ENCODE peak calls at places on chromosomes 11 and 22, in ten cellular contexts. One of them, this sample, is unnamed.
A peak's percentile ranks its signal among the peaks of the same experiment; 100 is the strongest.

GRCh38 chr22:25134028-25134427 is 65.6 kb upstream of the CRYBB3 start:
- DNase-seq in endothelial cell of umbilical vein: peak; percentile 95
- DNase-seq in A549: no peak
- DNase-seq in body of pancreas: peak; percentile 68
- DNase-seq in heart left ventricle: no peak
- DNase-seq in IMR-90: no peak
- DNase-seq in Peyer's patch: no peak
- DNase-seq in ovary: no peak
- DNase-seq in spleen: no peak
- DNase-seq in adrenal gland: peak; percentile 58
- DNase-seq in this sample: no peak

GRCh38 chr11:71354394-71355105 is 93.6 kb downstream of the DHCR7 start:
- DNase-seq in endothelial cell of umbilical vein: no peak
- DNase-seq in A549: no peak
- DNase-seq in body of pancreas: no peak
- DNase-seq in heart left ventricle: no peak
- DNase-seq in IMR-90: no peak
- DNase-seq in Peyer's patch: no peak
- DNase-seq in ovary: no peak
- DNase-seq in spleen: no peak
- DNase-seq in adrenal gland: no peak
- DNase-seq in this sample: no peak

GRCh38 chr11:74909363-74909762 is 39.5 kb downstream of the XRRA1 start:
- DNase-seq in endothelial cell of umbilical vein: no peak
- DNase-seq in A549: no peak
- DNase-seq in body of pancreas: no peak
- DNase-seq in heart left ventricle: no peak
- DNase-seq in IMR-90: no peak
- DNase-seq in Peyer's patch: no peak
- DNase-seq in ovary: no peak
- DNase-seq in spleen: no peak
- DNase-seq in adrenal gland: no peak
- DNase-seq in this sample: no peak

GRCh38 chr11:6219359-6219758 is 14.0 kb downstream of the C11orf42 start:
- DNase-seq in endothelial cell of umbilical vein: peak; percentile 65
- DNase-seq in A549: no peak
- DNase-seq in body of pancreas: no peak
- DNase-seq in heart left ventricle: no peak
- DNase-seq in IMR-90: peak; percentile 90
- DNase-seq in Peyer's patch: no peak
- DNase-seq in ovary: no peak
- DNase-seq in spleen: no peak
- DNase-seq in adrenal gland: peak; percentile 65
- DNase-seq in this sample: no peak

GRCh38 chr11:110468095-110468494 is 38.3 kb downstream of the FDX1 start:
- DNase-seq in endothelial cell of umbilical vein: no peak
- DNase-seq in A549: no peak
- DNase-seq in body of pancreas: no peak
- DNase-seq in heart left ventricle: no peak
- DNase-seq in IMR-90: no peak
- DNase-seq in Peyer's patch: no peak
- DNase-seq in ovary: no peak
- DNase-seq in spleen: no peak
- DNase-seq in adrenal gland: no peak
- DNase-seq in this sample: no peak

GRCh38 chr22:42214625-42215415 is 55.6 kb downstream of the TCF20 start:
- DNase-seq in endothelial cell of umbilical vein: no peak
- DNase-seq in A549: no peak
- DNase-seq in body of pancreas: no peak
- DNase-seq in heart left ventricle: peak; percentile 65
- DNase-seq in IMR-90: no peak
- DNase-seq in Peyer's patch: no peak
- DNase-seq in ovary: no peak
- DNase-seq in spleen: no peak
- DNase-seq in adrenal gland: peak; percentile 84
- DNase-seq in this sample: no peak

GRCh38 chr11:81036168-81036870 is 1595.5 kb upstream of the TENM4 start:
- DNase-seq in endothelial cell of umbilical vein: no peak
- DNase-seq in A549: no peak
- DNase-seq in body of pancreas: no peak
- DNase-seq in heart left ventricle: no peak
- DNase-seq in IMR-90: no peak
- DNase-seq in Peyer's patch: no peak
- DNase-seq in ovary: no peak
- DNase-seq in spleen: no peak
- DNase-seq in adrenal gland: no peak
- DNase-seq in this sample: no peak

GRCh38 chr11:133509924-133510697 is 22.2 kb downstream of the OPCML start:
- DNase-seq in endothelial cell of umbilical vein: no peak
- DNase-seq in A549: no peak
- DNase-seq in body of pancreas: no peak
- DNase-seq in heart left ventricle: no peak
- DNase-seq in IMR-90: no peak
- DNase-seq in Peyer's patch: no peak
- DNase-seq in ovary: no peak
- DNase-seq in spleen: no peak
- DNase-seq in adrenal gland: no peak
- DNase-seq in this sample: no peak

GRCh38 chr11:69669486-69669885 is 5.7 kb downstream of the LTO1 start:
- DNase-seq in endothelial cell of umbilical vein: no peak
- DNase-seq in A549: no peak
- DNase-seq in body of pancreas: no peak
- DNase-seq in heart left ventricle: no peak
- DNase-seq in IMR-90: no peak
- DNase-seq in Peyer's patch: no peak
- DNase-seq in ovary: no peak
- DNase-seq in spleen: peak; percentile 62
- DNase-seq in adrenal gland: no peak
- DNase-seq in this sample: no peak

GRCh38 chr22:26549902-26550497 is 37.7 kb upstream of the TFIP11 start:
- DNase-seq in endothelial cell of umbilical vein: no peak
- DNase-seq in A549: no peak
- DNase-seq in body of pancreas: no peak
- DNase-seq in heart left ventricle: no peak
- DNase-seq in IMR-90: no peak
- DNase-seq in Peyer's patch: no peak
- DNase-seq in ovary: no peak
- DNase-seq in spleen: no peak
- DNase-seq in adrenal gland: no peak
- DNase-seq in this sample: no peak

GRCh38 chr11:6681949-6682348 is 1.2 kb downstream of the MRPL17 start:
- DNase-seq in endothelial cell of umbilical vein: no peak
- DNase-seq in A549: no peak
- DNase-seq in body of pancreas: no peak
- DNase-seq in heart left ventricle: no peak
- DNase-seq in IMR-90: peak; percentile 28
- DNase-seq in Peyer's patch: no peak
- DNase-seq in ovary: no peak
- DNase-seq in spleen: no peak
- DNase-seq in adrenal gland: no peak
- DNase-seq in this sample: no peak

GRCh38 chr22:25797891-25798290 is 55.9 kb downstream of the MYO18B start:
- DNase-seq in endothelial cell of umbilical vein: no peak
- DNase-seq in A549: no peak
- DNase-seq in body of pancreas: no peak
- DNase-seq in heart left ventricle: no peak
- DNase-seq in IMR-90: no peak
- DNase-seq in Peyer's patch: no peak
- DNase-seq in ovary: no peak
- DNase-seq in spleen: no peak
- DNase-seq in adrenal gland: no peak
- DNase-seq in this sample: no peak

GRCh38 chr11:87255589-87255988 is 217.9 kb downstream of the TMEM135 start:
- DNase-seq in endothelial cell of umbilical vein: no peak
- DNase-seq in A549: no peak
- DNase-seq in body of pancreas: no peak
- DNase-seq in heart left ventricle: no peak
- DNase-seq in IMR-90: no peak
- DNase-seq in Peyer's patch: no peak
- DNase-seq in ovary: no peak
- DNase-seq in spleen: no peak
- DNase-seq in adrenal gland: no peak
- DNase-seq in this sample: no peak

DNA sequence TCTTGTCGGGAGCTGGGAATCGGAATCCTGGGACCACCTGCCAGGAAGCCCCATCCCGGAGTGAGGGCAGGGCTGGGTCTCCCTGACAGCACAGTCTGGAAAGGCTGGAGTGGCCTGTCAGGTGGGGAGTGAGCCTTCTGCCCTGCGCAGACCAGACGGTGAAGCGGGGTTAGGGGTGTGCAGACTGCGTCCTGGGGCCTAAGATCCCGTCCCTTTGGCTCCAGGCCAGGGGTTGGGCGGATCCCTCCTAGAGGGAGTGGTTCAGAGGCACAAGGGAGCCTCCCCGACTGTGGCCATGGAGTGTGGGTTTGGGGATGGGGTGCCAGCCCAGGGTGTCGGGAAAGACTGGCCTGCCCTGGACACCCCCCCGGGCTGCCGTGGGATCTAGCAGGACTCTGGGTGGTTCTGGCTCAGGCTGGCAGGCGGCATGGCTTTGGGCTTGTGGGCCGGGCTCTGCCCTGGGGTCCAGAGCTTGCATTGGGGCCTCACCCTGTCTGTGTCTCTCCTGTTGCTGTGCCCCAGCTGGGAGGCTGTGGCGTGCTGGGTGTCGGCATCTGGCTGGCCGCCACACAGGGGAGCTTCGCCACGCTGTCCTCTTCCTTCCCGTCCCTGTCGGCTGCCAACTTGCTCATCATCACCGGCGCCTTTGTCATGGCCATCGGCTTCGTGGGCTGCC is 19.5 kb downstream of the TSPAN4 start:
- DNase-seq in endothelial cell of umbilical vein: no peak
- DNase-seq in A549: no peak
- DNase-seq in body of pancreas: no peak
- DNase-seq in heart left ventricle: no peak
- DNase-seq in IMR-90: no peak
- DNase-seq in Peyer's patch: no peak
- DNase-seq in ovary: peak; percentile 58
- DNase-seq in spleen: no peak
- DNase-seq in adrenal gland: no peak
- DNase-seq in this sample: no peak
- TF ChIP-seq POLR2A in endothelial cell of umbilical vein: no peak
- TF ChIP-seq POLR2A in A549: no peak
- TF ChIP-seq POLR2A in body of pancreas: no peak
- TF ChIP-seq POLR2A in heart left ventricle: no peak
- TF ChIP-seq POLR2A in IMR-90: no peak
- TF ChIP-seq POLR2A in Peyer's patch: no peak
- TF ChIP-seq POLR2A in ovary: no peak
- TF ChIP-seq POLR2A in spleen: no peak
- TF ChIP-seq POLR2A in adrenal gland: no peak
- TF ChIP-seq POLR2A in this sample: peak; percentile 20

GRCh38 chr11:128551641-128552335 is 35.6 kb downstream of the ETS1 start:
- DNase-seq in endothelial cell of umbilical vein: no peak
- DNase-seq in A549: no peak
- DNase-seq in body of pancreas: no peak
- DNase-seq in heart left ventricle: no peak
- DNase-seq in IMR-90: no peak
- DNase-seq in Peyer's patch: no peak
- DNase-seq in ovary: no peak
- DNase-seq in spleen: no peak
- DNase-seq in adrenal gland: no peak
- DNase-seq in this sample: no peak
- TF ChIP-seq POLR2A in endothelial cell of umbilical vein: no peak
- TF ChIP-seq POLR2A in A549: no peak
- TF ChIP-seq POLR2A in body of pancreas: no peak
- TF ChIP-seq POLR2A in heart left ventricle: no peak
- TF ChIP-seq POLR2A in IMR-90: no peak
- TF ChIP-seq POLR2A in Peyer's patch: no peak
- TF ChIP-seq POLR2A in ovary: no peak
- TF ChIP-seq POLR2A in spleen: no peak
- TF ChIP-seq POLR2A in adrenal gland: no peak
- TF ChIP-seq POLR2A in this sample: peak; percentile 54

GRCh38 chr11:3044915-3045314 is 12.3 kb downstream of the CARS1 start:
- DNase-seq in endothelial cell of umbilical vein: no peak
- DNase-seq in A549: no peak
- DNase-seq in body of pancreas: no peak
- DNase-seq in heart left ventricle: no peak
- DNase-seq in IMR-90: no peak
- DNase-seq in Peyer's patch: no peak
- DNase-seq in ovary: no peak
- DNase-seq in spleen: no peak
- DNase-seq in adrenal gland: no peak
- DNase-seq in this sample: no peak
- TF ChIP-seq POLR2A in endothelial cell of umbilical vein: no peak
- TF ChIP-seq POLR2A in A549: no peak
- TF ChIP-seq POLR2A in body of pancreas: no peak
- TF ChIP-seq POLR2A in heart left ventricle: no peak
- TF ChIP-seq POLR2A in IMR-90: no peak
- TF ChIP-seq POLR2A in Peyer's patch: no peak
- TF ChIP-seq POLR2A in ovary: no peak
- TF ChIP-seq POLR2A in spleen: no peak
- TF ChIP-seq POLR2A in adrenal gland: no peak
- TF ChIP-seq POLR2A in this sample: no peak

GRCh38 chr11:57332694-57333440 is 2.8 kb downstream of the SSRP1 start:
- DNase-seq in endothelial cell of umbilical vein: no peak
- DNase-seq in A549: no peak
- DNase-seq in body of pancreas: no peak
- DNase-seq in heart left ventricle: peak; percentile 20
- DNase-seq in IMR-90: no peak
- DNase-seq in Peyer's patch: no peak
- DNase-seq in ovary: no peak
- DNase-seq in spleen: no peak
- DNase-seq in adrenal gland: no peak
- DNase-seq in this sample: no peak

GRCh38 chr11:57335343-57336110 is at the start of gene SSRP1:
- DNase-seq in endothelial cell of umbilical vein: peak; percentile 77
- DNase-seq in A549: peak; percentile 92
- DNase-seq in body of pancreas: peak; percentile 87
- DNase-seq in heart left ventricle: peak; percentile 94
- DNase-seq in IMR-90: peak; percentile 83
- DNase-seq in Peyer's patch: peak; percentile 87
- DNase-seq in ovary: peak; percentile 85
- DNase-seq in spleen: peak; percentile 98
- DNase-seq in adrenal gland: peak; percentile 90
- DNase-seq in this sample: peak; percentile 91

GRCh38 chr11:57335023-57335342 is 709 bp downstream of the SSRP1 start:
- DNase-seq in endothelial cell of umbilical vein: no peak
- DNase-seq in A549: no peak
- DNase-seq in body of pancreas: no peak
- DNase-seq in heart left ventricle: peak; percentile 43
- DNase-seq in IMR-90: no peak
- DNase-seq in Peyer's patch: no peak
- DNase-seq in ovary: no peak
- DNase-seq in spleen: no peak
- DNase-seq in adrenal gland: no peak
- DNase-seq in this sample: no peak

GRCh38 chr11:57330029-57330428 is 5.3 kb upstream of the TNKS1BP1 start:
- DNase-seq in endothelial cell of umbilical vein: no peak
- DNase-seq in A549: no peak
- DNase-seq in body of pancreas: no peak
- DNase-seq in heart left ventricle: no peak
- DNase-seq in IMR-90: no peak
- DNase-seq in Peyer's patch: no peak
- DNase-seq in ovary: no peak
- DNase-seq in spleen: peak; percentile 68
- DNase-seq in adrenal gland: no peak
- DNase-seq in this sample: no peak

DNA sequence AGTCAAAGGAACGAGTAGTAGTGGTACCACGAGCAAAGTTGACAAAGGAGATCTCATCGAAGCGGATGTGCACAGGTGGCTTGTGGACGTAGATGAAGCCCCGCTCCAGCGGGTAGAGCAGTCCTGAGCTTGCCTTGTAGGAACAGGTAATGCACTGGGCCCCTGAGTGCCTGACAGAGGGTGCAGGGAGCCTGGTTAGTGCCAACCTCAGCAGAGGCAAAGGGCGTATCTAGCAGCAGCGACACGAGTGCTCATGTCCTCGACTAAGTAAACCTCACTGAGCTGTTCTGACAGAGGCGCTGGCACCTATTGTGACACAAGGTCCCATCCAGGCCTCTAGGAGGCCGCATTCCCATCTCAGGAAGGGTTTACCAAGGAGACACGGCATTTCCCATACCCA is 4.0 kb downstream of the SSRP1 start:
- DNase-seq in endothelial cell of umbilical vein: no peak
- DNase-seq in A549: no peak
- DNase-seq in body of pancreas: no peak
- DNase-seq in heart left ventricle: peak; percentile 31
- DNase-seq in IMR-90: no peak
- DNase-seq in Peyer's patch: no peak
- DNase-seq in ovary: no peak
- DNase-seq in spleen: no peak
- DNase-seq in adrenal gland: no peak
- DNase-seq in this sample: no peak
- TF ChIP-seq POLR2A in endothelial cell of umbilical vein: no peak
- TF ChIP-seq POLR2A in A549: no peak
- TF ChIP-seq POLR2A in body of pancreas: no peak
- TF ChIP-seq POLR2A in heart left ventricle: no peak
- TF ChIP-seq POLR2A in IMR-90: no peak
- TF ChIP-seq POLR2A in Peyer's patch: no peak
- TF ChIP-seq POLR2A in ovary: no peak
- TF ChIP-seq POLR2A in spleen: no peak
- TF ChIP-seq POLR2A in adrenal gland: no peak
- TF ChIP-seq POLR2A in this sample: no peak